ENCODE peak calls at places on chromosomes 12 and 14, in five cellular contexts. B is neuronal stem cell, L is H1, F is IMR-90, S is trophoblast cell. G is an unnamed sample.

GRCh38 chr14:23929822-23930294 is 23.7 kb upstream of the DHRS4 start:
- DNase-seq in L (peak; percentile 34), F (peak; percentile 69), B (peak; percentile 81), S (peak; percentile 56), G (peak; percentile 76)

GRCh38 chr14:98579140-98579539 is 692.9 kb downstream of the BCL11B start:
- DNase-seq in B (no peak), S (peak; percentile 8), F (no peak), L (no peak), G (no peak)

GRCh38 chr12:129753596-129753995 is 150.2 kb downstream of the TMEM132D start:
- DNase-seq in L (no peak), B (no peak), F (no peak), S (peak; percentile 15), G (no peak)

GRCh38 chr14:61101803-61102548 is 120.9 kb downstream of the SLC38A6 start:
- DNase-seq in B (no peak), F (peak; percentile 65), L (no peak), S (no peak), G (peak; percentile 82)

GRCh38 chr12:62658910-62659309 is 192.3 kb downstream of the MON2 start:
- DNase-seq in L (no peak), F (no peak), S (no peak), B (no peak), G (no peak)

GRCh38 chr12:63276537-63277365 is 125.8 kb upstream of the AVPR1A start:
- DNase-seq in L (peak; percentile 38), F (peak; percentile 4), S (peak; percentile 38), B (peak; percentile 40), G (peak; percentile 36)

GRCh38 chr12:96907681-96908163 is 665 bp downstream of the NEDD1 start:
- DNase-seq in B (peak; percentile 37), L (no peak), F (peak; percentile 25), S (no peak), G (peak; percentile 55)

GRCh38 chr12:131713349-131713748 is 2.5 kb downstream of the SFSWAP start:
- DNase-seq in B (no peak), S (no peak), L (no peak), F (no peak), G (no peak)

GRCh38 chr12:89067436-89067835 is 284.9 kb downstream of the DUSP6 start:
- DNase-seq in L (no peak), S (peak; percentile 11), F (peak; percentile 94), B (no peak), G (peak; percentile 56)

GRCh38 chr12:14256555-14257169 is 108.8 kb upstream of the ATF7IP start:
- DNase-seq in S (peak; percentile 74), F (peak; percentile 85), B (peak; percentile 48), L (no peak), G (peak; percentile 81)
- H4K8ac ChIP-seq in S (peak overlapping the region; percentile 84), F (peak overlapping the region; percentile 93), B (no peak overlapping the region), L (peak overlapping the region; percentile 73), G (no peak overlapping the region)

GRCh38 chr12:53617700-53618099 is 8.5 kb downstream of the ATF7 start:
- DNase-seq in F (no peak), S (no peak), B (no peak), L (no peak), G (no peak)
- H3K4me3 ChIP-seq in F (no peak overlapping the region), S (no peak overlapping the region), B (no peak overlapping the region), L (no peak overlapping the region), G (peak overlapping the region; percentile 73)

GRCh38 chr12:53793221-53793620 is 41.4 kb upstream of the CISTR start:
- DNase-seq in L (no peak), F (no peak), B (no peak), S (no peak), G (no peak)

GRCh38 chr12:53791735-53792326 is 40.1 kb upstream of the CISTR start:
- DNase-seq in F (no peak), B (no peak), L (peak; percentile 2), S (peak; percentile 17), G (peak; percentile 3)

GRCh38 chr12:53788892-53789291 is 37.1 kb upstream of the CISTR start:
- DNase-seq in L (no peak), F (no peak), S (no peak), B (no peak), G (no peak)

GRCh38 chr12:53786411-53786810 is 34.6 kb upstream of the CISTR start:
- DNase-seq in L (no peak), F (no peak), S (no peak), B (no peak), G (no peak)

DNA sequence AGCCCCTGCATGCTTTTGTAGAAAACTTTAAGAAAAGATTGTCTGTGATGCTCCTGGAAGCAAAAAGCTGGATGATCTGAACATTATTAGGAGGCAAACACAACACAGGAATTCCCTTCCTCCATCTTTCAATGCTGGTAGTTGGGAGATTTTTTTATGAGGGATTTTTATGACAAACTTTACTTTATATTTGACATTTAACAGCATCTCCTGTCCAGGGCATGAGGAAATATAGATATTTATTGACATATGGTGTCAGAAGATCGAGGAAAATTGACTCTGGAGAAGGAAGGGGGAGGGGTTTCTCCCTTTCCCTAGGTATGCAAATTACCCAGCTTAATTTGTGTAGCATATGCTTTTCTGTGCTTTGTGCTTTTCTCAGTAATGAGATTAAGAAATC is 37.8 kb upstream of the CISTR start:
- DNase-seq in S (no peak), B (no peak), L (no peak), F (no peak), G (no peak)
- H2AFZ ChIP-seq in S (no peak overlapping the region), B (no peak overlapping the region), L (no peak overlapping the region), F (no peak overlapping the region), G (no peak overlapping the region)

DNA sequence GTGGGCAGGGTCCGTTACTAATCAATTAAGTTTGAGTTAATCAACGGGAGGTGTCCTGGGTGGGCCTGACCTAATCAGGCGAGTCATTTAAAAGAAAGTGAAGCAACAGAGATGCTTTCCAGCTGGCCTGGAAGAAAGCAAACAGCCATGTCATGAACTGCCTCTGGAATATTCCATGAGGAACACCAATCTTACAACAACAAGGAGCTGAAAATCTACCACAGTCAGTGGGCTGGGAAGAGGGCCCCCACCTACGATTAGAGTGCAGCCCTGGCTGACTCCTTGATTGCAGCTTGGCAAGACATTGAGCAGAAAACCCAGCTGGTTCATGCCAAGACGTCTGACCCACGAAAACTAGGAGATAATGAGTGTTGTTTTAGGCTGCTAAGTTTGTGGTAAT is 56.2 kb downstream of the SSPN start:
- DNase-seq in L (no peak), F (no peak), S (no peak), B (no peak), G (no peak)
- H4K8ac ChIP-seq in L (no peak overlapping the region), F (no peak overlapping the region), S (no peak overlapping the region), B (no peak overlapping the region), G (no peak overlapping the region)

GRCh38 chr12:16891673-16892072 is 285.7 kb upstream of the LMO3 start:
- DNase-seq in F (no peak), L (no peak), S (no peak), B (no peak), G (no peak)

GRCh38 chr12:16893426-16893825 is 287.5 kb upstream of the LMO3 start:
- DNase-seq in B (no peak), S (no peak), L (no peak), F (no peak), G (no peak)
- H3K4me3 ChIP-seq in B (no peak overlapping the region), S (no peak overlapping the region), L (no peak overlapping the region), F (no peak overlapping the region), G (no peak overlapping the region)

GRCh38 chr14:64870160-64870559 is 9.5 kb downstream of the SPTB start:
- DNase-seq in L (no peak), B (no peak), F (no peak), S (no peak), G (no peak)
- H2AFZ ChIP-seq in L (no peak overlapping the region), B (no peak overlapping the region), F (no peak overlapping the region), S (no peak overlapping the region), G (no peak overlapping the region)

DNA sequence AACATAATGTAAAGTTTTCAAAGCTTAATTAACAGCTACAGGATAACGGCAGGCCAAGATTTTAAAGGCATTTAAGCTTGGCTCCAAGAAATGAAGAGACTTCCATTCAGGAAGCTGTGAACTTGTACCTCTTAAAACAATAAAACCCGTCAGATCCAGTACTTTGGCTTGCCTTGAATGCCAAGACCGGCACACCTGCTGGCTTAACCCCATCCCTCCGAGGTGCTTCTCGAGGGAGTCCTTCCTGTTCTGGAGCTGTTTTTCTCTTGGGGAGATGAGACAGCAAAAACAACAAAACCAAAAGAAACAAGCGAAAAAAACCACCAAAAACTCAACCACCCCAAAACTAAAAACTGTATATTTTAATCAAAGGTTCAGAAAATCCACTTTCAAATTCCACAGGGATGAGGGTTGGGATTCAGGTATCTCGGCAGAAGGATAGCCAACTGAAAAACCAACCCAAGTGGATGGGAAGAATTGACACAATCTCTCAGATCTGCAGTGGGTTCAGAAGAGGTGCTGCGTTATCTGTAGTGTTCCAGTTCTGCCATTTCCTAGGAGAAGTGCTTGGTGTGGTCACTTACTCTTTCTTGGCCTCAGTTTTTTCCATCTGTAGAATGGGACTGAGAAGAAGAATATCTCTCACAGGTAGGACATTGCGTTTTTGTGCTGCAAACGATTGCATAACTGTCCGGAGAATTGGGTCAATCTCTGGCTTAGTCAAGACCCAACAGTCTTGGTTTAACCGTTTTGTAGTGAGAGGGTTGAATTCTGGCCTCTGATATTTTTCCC is 420.1 kb downstream of the VRK1 start:
- DNase-seq in B (no peak), F (no peak), L (no peak), S (no peak), G (no peak)
- H4K8ac ChIP-seq in B (no peak overlapping the region), F (no peak overlapping the region), L (no peak overlapping the region), S (no peak overlapping the region), G (no peak overlapping the region)

DNA sequence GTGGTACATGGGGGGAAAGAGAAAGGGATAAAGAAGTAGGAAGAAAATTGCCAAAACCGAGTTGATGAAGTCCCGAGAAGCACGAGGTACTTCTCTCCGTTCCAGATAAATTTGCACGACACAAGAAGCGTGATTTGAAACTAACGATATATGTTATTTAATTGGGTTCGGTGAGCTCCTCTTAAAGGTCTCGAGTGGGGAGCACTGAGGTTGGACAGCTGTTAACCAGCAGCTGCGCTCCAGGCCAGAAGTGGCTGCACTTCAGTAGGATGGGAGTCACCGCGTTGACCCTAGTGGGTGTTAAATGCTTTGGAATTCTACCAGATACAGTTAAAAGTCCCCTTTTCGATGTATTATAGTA is 909 bp upstream of the DCAF5 start:
- DNase-seq in L (no peak), B (no peak), F (no peak), S (no peak), G (no peak)
- H3K4me3 ChIP-seq in L (peak overlapping the region; percentile 89), B (peak overlapping the region; percentile 87), F (peak overlapping the region; percentile 88), S (peak overlapping the region; percentile 89), G (peak overlapping the region; percentile 86)

GRCh38 chr12:3537916-3538690 is 47.1 kb downstream of the PRMT8 start:
- DNase-seq in F (no peak), L (no peak), S (no peak), B (no peak), G (no peak)
- H2AFZ ChIP-seq in F (no peak overlapping the region), L (no peak overlapping the region), S (no peak overlapping the region), B (peak overlapping the region; percentile 13), G (peak overlapping the region; percentile 5)